ENCODE peak calls at places on chromosomes 16 and 17, in nine cellular contexts. X is NCI-H748 treated with DMSO at 0.1 percent for 48 hours; V is left ventricle myocardium inferior; P is GM03348; I is stimulated activated CD4-positive, alpha-beta T cell treated with anti-CD3 and anti-CD28 coated beads, Interleukin-15, amount 100 ng/mL, for 1 hour; K is HuH-7; M is effector CD4-positive, alpha-beta T cell; B is AG08396; S is body of pancreas. Y is an unnamed sample.

GRCh38 chr16:19044781-19045180 is 22.6 kb upstream of the COQ7 start:
- DNase-seq in X (no peak), V (no peak), P (no peak), I (no peak), K (no peak), M (no peak), B (no peak), S (no peak), Y (peak; percentile 16)

GRCh38 chr17:56929362-56929969 is 15.6 kb upstream of the TRIM25 start:
- DNase-seq in X (no peak), V (no peak), P (no peak), I (no peak), K (no peak), M (no peak), B (no peak), S (no peak), Y (no peak)

GRCh38 chr16:56841233-56841632 is 23.8 kb upstream of the SLC12A3 start:
- DNase-seq in X (no peak), V (no peak), P (peak; percentile 64), I (no peak), K (no peak), M (no peak), B (peak; percentile 34), S (no peak), Y (peak; percentile 74)

GRCh38 chr16:2497116-2497630 is 16.6 kb upstream of the ATP6V0C start:
- DNase-seq in X (no peak), V (peak; percentile 86), P (peak; percentile 74), I (no peak), K (no peak), M (no peak), B (peak; percentile 42), S (peak; percentile 64), Y (peak; percentile 55)

GRCh38 chr17:79028496-79029326 is 4.7 kb downstream of the C1QTNF1 start:
- DNase-seq in X (no peak), V (no peak), P (no peak), I (no peak), K (no peak), M (no peak), B (no peak), S (no peak), Y (peak; percentile 33)

GRCh38 chr16:383326-384020 is 1.7 kb upstream of the PGAP6 start:
- DNase-seq in X (peak; percentile 6), V (no peak), P (no peak), I (no peak), K (no peak), M (peak; percentile 48), B (no peak), S (peak; percentile 90), Y (no peak)

GRCh38 chr17:44394833-44395232 is 5.4 kb upstream of the ITGA2B start:
- DNase-seq in X (no peak), V (no peak), P (no peak), I (no peak), K (no peak), M (no peak), B (no peak), S (no peak), Y (no peak)

GRCh38 chr17:40499551-40500189 is 1.8 kb downstream of the TNS4 start:
- DNase-seq in X (peak; percentile 3), V (peak; percentile 89), P (peak; percentile 87), I (no peak), K (peak; percentile 64), M (no peak), B (peak; percentile 76), S (peak; percentile 88), Y (peak; percentile 87)

GRCh38 chr17:19702231-19702641 is 14.1 kb downstream of the SLC47A2 start:
- DNase-seq in X (no peak), V (no peak), P (no peak), I (no peak), K (no peak), M (no peak), B (no peak), S (no peak), Y (no peak)

GRCh38 chr16:84486126-84486525 is 18.3 kb downstream of the MEAK7 start:
- DNase-seq in X (no peak), V (no peak), P (no peak), I (no peak), K (no peak), M (no peak), B (no peak), S (no peak), Y (no peak)